ENCODE peak calls at places on chromosome 2, in seven cellular contexts. One of them, this sample, is unnamed.
A peak's percentile ranks its signal among the peaks of the same experiment; 100 is the strongest.

GRCh38 chr2:25650249-25650648 is 23.1 kb downstream of the DTNB start:
- DNase-seq in activated CD4-positive, alpha-beta T cell treated with anti-CD3 and anti-CD28 coated beads for 48 hours: no peak
- DNase-seq in HT1080: no peak
- DNase-seq in NCI-H2227 treated with DMSO at 0.1 percent for 48 hours: no peak
- DNase-seq in left colon: no peak
- DNase-seq in GM23338: no peak
- DNase-seq in activated T-cell treated with anti-CD3 and anti-CD28 coated beads for 1 hour: no peak
- DNase-seq in this sample: no peak

GRCh38 chr2:181805228-181806038 is 86.1 kb upstream of the ITPRID2 start:
- DNase-seq in activated CD4-positive, alpha-beta T cell treated with anti-CD3 and anti-CD28 coated beads for 48 hours: no peak
- DNase-seq in HT1080: peak; percentile 68
- DNase-seq in NCI-H2227 treated with DMSO at 0.1 percent for 48 hours: no peak
- DNase-seq in left colon: no peak
- DNase-seq in GM23338: no peak
- DNase-seq in activated T-cell treated with anti-CD3 and anti-CD28 coated beads for 1 hour: no peak
- DNase-seq in this sample: no peak

GRCh38 chr2:237253046-237253723 is 160.8 kb downstream of the COL6A3 start:
- DNase-seq in activated CD4-positive, alpha-beta T cell treated with anti-CD3 and anti-CD28 coated beads for 48 hours: no peak
- DNase-seq in HT1080: peak; percentile 30
- DNase-seq in NCI-H2227 treated with DMSO at 0.1 percent for 48 hours: no peak
- DNase-seq in left colon: no peak
- DNase-seq in GM23338: no peak
- DNase-seq in activated T-cell treated with anti-CD3 and anti-CD28 coated beads for 1 hour: no peak
- DNase-seq in this sample: no peak

GRCh38 chr2:235977445-235977844 is 190.7 kb downstream of the GBX2 start:
- DNase-seq in activated CD4-positive, alpha-beta T cell treated with anti-CD3 and anti-CD28 coated beads for 48 hours: no peak
- DNase-seq in HT1080: no peak
- DNase-seq in NCI-H2227 treated with DMSO at 0.1 percent for 48 hours: no peak
- DNase-seq in left colon: no peak
- DNase-seq in GM23338: no peak
- DNase-seq in activated T-cell treated with anti-CD3 and anti-CD28 coated beads for 1 hour: no peak
- DNase-seq in this sample: no peak

GRCh38 chr2:191635333-191636234 is 42.4 kb upstream of the NABP1 start:
- DNase-seq in activated CD4-positive, alpha-beta T cell treated with anti-CD3 and anti-CD28 coated beads for 48 hours: peak; percentile 34
- DNase-seq in HT1080: peak; percentile 85
- DNase-seq in NCI-H2227 treated with DMSO at 0.1 percent for 48 hours: no peak
- DNase-seq in left colon: no peak
- DNase-seq in GM23338: no peak
- DNase-seq in activated T-cell treated with anti-CD3 and anti-CD28 coated beads for 1 hour: no peak
- DNase-seq in this sample: no peak

GRCh38 chr2:170502400-170503135 is 212.6 kb upstream of the SP5 start:
- DNase-seq in activated CD4-positive, alpha-beta T cell treated with anti-CD3 and anti-CD28 coated beads for 48 hours: no peak
- DNase-seq in HT1080: no peak
- DNase-seq in NCI-H2227 treated with DMSO at 0.1 percent for 48 hours: no peak
- DNase-seq in left colon: no peak
- DNase-seq in GM23338: peak; percentile 72
- DNase-seq in activated T-cell treated with anti-CD3 and anti-CD28 coated beads for 1 hour: no peak
- DNase-seq in this sample: no peak

GRCh38 chr2:134705861-134706586 is 12.8 kb downstream of the TMEM163 start:
- DNase-seq in activated CD4-positive, alpha-beta T cell treated with anti-CD3 and anti-CD28 coated beads for 48 hours: no peak
- DNase-seq in HT1080: no peak
- DNase-seq in NCI-H2227 treated with DMSO at 0.1 percent for 48 hours: peak; percentile 75
- DNase-seq in left colon: no peak
- DNase-seq in GM23338: peak; percentile 62
- DNase-seq in activated T-cell treated with anti-CD3 and anti-CD28 coated beads for 1 hour: no peak
- DNase-seq in this sample: no peak

GRCh38 chr2:72954376-72955187 is 37.3 kb downstream of the EMX1 start:
- DNase-seq in activated CD4-positive, alpha-beta T cell treated with anti-CD3 and anti-CD28 coated beads for 48 hours: no peak
- DNase-seq in HT1080: no peak
- DNase-seq in NCI-H2227 treated with DMSO at 0.1 percent for 48 hours: no peak
- DNase-seq in left colon: no peak
- DNase-seq in GM23338: no peak
- DNase-seq in activated T-cell treated with anti-CD3 and anti-CD28 coated beads for 1 hour: no peak
- DNase-seq in this sample: peak; percentile 35

GRCh38 chr2:52881606-52882005 is 886.0 kb upstream of the CHAC2 start:
- DNase-seq in activated CD4-positive, alpha-beta T cell treated with anti-CD3 and anti-CD28 coated beads for 48 hours: no peak
- DNase-seq in HT1080: peak; percentile 65
- DNase-seq in NCI-H2227 treated with DMSO at 0.1 percent for 48 hours: no peak
- DNase-seq in left colon: no peak
- DNase-seq in GM23338: no peak
- DNase-seq in activated T-cell treated with anti-CD3 and anti-CD28 coated beads for 1 hour: no peak
- DNase-seq in this sample: no peak

GRCh38 chr2:136394136-136395060 is 276.4 kb upstream of the CXCR4 start:
- DNase-seq in activated CD4-positive, alpha-beta T cell treated with anti-CD3 and anti-CD28 coated beads for 48 hours: no peak
- DNase-seq in HT1080: no peak
- DNase-seq in NCI-H2227 treated with DMSO at 0.1 percent for 48 hours: no peak
- DNase-seq in left colon: no peak
- DNase-seq in GM23338: no peak
- DNase-seq in activated T-cell treated with anti-CD3 and anti-CD28 coated beads for 1 hour: no peak
- DNase-seq in this sample: no peak

GRCh38 chr2:240811346-240812300 is 8.4 kb downstream of the KIF1A start:
- DNase-seq in activated CD4-positive, alpha-beta T cell treated with anti-CD3 and anti-CD28 coated beads for 48 hours: no peak
- DNase-seq in HT1080: no peak
- DNase-seq in NCI-H2227 treated with DMSO at 0.1 percent for 48 hours: no peak
- DNase-seq in left colon: peak; percentile 11
- DNase-seq in GM23338: no peak
- DNase-seq in activated T-cell treated with anti-CD3 and anti-CD28 coated beads for 1 hour: no peak
- DNase-seq in this sample: peak; percentile 43

GRCh38 chr2:24050041-24050655 is 607 bp downstream of the FKBP1B start:
- DNase-seq in activated CD4-positive, alpha-beta T cell treated with anti-CD3 and anti-CD28 coated beads for 48 hours: peak; percentile 22
- DNase-seq in HT1080: no peak
- DNase-seq in NCI-H2227 treated with DMSO at 0.1 percent for 48 hours: no peak
- DNase-seq in left colon: peak; percentile 27
- DNase-seq in GM23338: peak; percentile 64
- DNase-seq in activated T-cell treated with anti-CD3 and anti-CD28 coated beads for 1 hour: no peak
- DNase-seq in this sample: peak; percentile 18

GRCh38 chr2:143603035-143603616 is 473.9 kb downstream of the ARHGAP15 start:
- DNase-seq in activated CD4-positive, alpha-beta T cell treated with anti-CD3 and anti-CD28 coated beads for 48 hours: no peak
- DNase-seq in HT1080: no peak
- DNase-seq in NCI-H2227 treated with DMSO at 0.1 percent for 48 hours: peak; percentile 15
- DNase-seq in left colon: no peak
- DNase-seq in GM23338: peak; percentile 6
- DNase-seq in activated T-cell treated with anti-CD3 and anti-CD28 coated beads for 1 hour: no peak
- DNase-seq in this sample: no peak

GRCh38 chr2:239251971-239252370 is 148.8 kb downstream of the HDAC4 start:
- DNase-seq in activated CD4-positive, alpha-beta T cell treated with anti-CD3 and anti-CD28 coated beads for 48 hours: no peak
- DNase-seq in HT1080: no peak
- DNase-seq in NCI-H2227 treated with DMSO at 0.1 percent for 48 hours: no peak
- DNase-seq in left colon: no peak
- DNase-seq in GM23338: no peak
- DNase-seq in activated T-cell treated with anti-CD3 and anti-CD28 coated beads for 1 hour: no peak
- DNase-seq in this sample: peak; percentile 41

GRCh38 chr2:132857334-132857733 is 187.3 kb upstream of the LYPD1 start:
- DNase-seq in activated CD4-positive, alpha-beta T cell treated with anti-CD3 and anti-CD28 coated beads for 48 hours: no peak
- DNase-seq in HT1080: no peak
- DNase-seq in NCI-H2227 treated with DMSO at 0.1 percent for 48 hours: no peak
- DNase-seq in left colon: no peak
- DNase-seq in GM23338: no peak
- DNase-seq in activated T-cell treated with anti-CD3 and anti-CD28 coated beads for 1 hour: no peak
- DNase-seq in this sample: no peak